ENCODE peak calls at places on chromosomes 3 and 15, in five cellular contexts. R, U, Q, D and Z are unnamed samples. For H3K27me3, the result is how much of the 10 kb centered on the place peaks cover.

GRCh38 chr15:70284438-70285214 is 186.9 kb upstream of the TLE3 start:
- DNase-seq in R (no peak), U (no peak), Q (peak), D (no peak), Z (no peak)

GRCh38 chr3:59535791-59536221 is 486.0 kb upstream of the CFAP20DC start:
- DNase-seq in R (no peak), U (no peak), Q (no peak), D (no peak), Z (no peak)

GRCh38 chr3:174440350-174440716 is 418.8 kb upstream of the NAALADL2 start:
- DNase-seq in R (no peak), U (peak), Q (no peak), D (peak), Z (no peak)

GRCh38 chr3:183291511-183292031 is 38.5 kb downstream of the B3GNT5 start:
- DNase-seq in R (no peak), U (no peak), Q (no peak), D (no peak), Z (no peak)

GRCh38 chr15:90286678-90287077 is 21.2 kb downstream of the NGRN start:
- DNase-seq in R (no peak), U (no peak), Q (no peak), D (peak), Z (no peak)

GRCh38 chr15:96296264-96296663 is 34.2 kb upstream of the NR2F2 start:
- DNase-seq in R (no peak), U (no peak), Q (no peak), D (no peak), Z (no peak)

GRCh38 chr3:65971281-65972252 is 67.2 kb downstream of the MAGI1 start:
- DNase-seq in R (no peak), U (no peak), Q (no peak), D (peak), Z (no peak)

GRCh38 chr15:73382131-73382530 is 13.4 kb upstream of the HCN4 start:
- DNase-seq in R (no peak), U (no peak), Q (no peak), D (no peak), Z (no peak)

GRCh38 chr3:129312671-129313414 is 34.2 kb downstream of the HMCES start:
- DNase-seq in R (no peak), U (no peak), Q (peak), D (no peak), Z (no peak)

GRCh38 chr15:99983894-99984293 is 250.7 kb upstream of the LYSMD4 start:
- DNase-seq in R (no peak), U (peak), Q (no peak), D (peak), Z (no peak)

GRCh38 chr15:31353931-31354330 is 27.3 kb downstream of the KLF13 start:
- DNase-seq in R (no peak), U (peak), Q (no peak), D (no peak), Z (peak)
- H3K4me3 ChIP-seq in R (no peak), U (no peak), Q (peak), D (no peak), Z (peak)

DNA sequence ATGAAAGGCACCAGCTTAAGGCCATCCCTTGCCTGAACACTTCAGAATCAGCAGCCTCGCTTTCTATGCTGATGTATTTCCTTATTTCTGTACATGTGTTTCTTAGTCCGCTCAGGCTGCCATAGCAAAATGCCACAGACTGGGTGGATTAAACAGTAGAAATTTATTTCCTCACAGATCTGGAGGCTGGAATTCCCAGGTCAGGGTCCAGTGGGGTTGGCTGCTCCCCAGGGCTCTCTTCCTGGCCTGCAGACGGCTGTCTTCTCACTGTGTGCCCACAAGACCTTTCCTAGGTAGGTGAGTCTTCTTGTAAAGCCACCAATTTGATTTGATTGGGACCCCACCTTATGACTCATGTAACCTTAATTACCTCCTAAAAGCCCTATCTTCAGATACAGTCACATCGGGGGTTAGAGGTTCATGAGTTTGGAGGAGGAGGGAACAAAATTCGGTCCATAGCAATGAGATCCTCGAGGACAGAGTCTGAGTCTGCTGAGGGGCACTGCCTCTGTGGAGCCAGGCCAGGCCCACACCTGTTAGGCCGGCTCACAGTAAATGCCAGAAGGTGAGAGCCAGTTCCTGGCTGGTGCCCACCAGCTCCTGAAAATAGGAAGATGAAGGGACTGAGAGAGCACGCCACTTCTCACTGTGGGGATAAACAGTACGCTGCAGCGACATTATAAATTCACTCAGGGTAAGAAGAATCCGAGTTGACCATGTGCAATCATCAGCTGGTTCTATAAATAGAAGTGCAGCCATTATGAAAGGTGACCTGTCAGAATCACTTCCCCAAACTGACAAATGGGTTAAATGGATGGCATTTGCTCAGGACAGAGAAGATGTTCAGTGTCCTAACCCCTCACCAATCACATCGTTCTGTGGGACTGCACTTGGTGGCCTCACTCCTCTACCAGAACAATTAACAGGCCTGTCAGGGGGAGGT is 41.1 kb downstream of the CTXND1 start:
- DNase-seq in R (no peak), U (no peak), Q (no peak), D (no peak), Z (no peak)
- H3K27me3 ChIP-seq in R (under half), U (under half), Q (under half), D (under half), Z (under half)

DNA sequence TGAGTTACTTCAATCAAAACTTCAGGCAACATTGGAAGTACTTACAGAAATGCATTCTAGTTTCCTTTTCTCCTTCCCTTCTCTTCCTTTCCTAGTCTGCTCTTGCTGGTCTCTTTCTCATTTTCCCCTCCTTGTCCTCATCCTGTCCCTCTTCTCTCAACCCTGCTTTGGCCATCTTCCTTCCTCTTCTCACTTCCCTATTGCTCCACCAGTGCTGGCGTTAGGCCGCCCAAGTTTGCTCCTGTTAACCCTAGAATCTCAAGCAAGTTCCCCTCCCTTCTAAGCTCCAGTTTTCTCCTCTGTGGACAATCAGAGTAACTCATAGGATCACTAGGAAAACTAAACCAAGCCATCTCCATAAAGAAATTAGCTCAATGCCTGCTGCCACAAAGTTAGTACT is 4.7 kb downstream of the ATP8B4 start:
- DNase-seq in R (no peak), U (no peak), Q (no peak), D (no peak), Z (no peak)
- H3K4me3 ChIP-seq in R (no peak), U (no peak), Q (no peak), D (no peak), Z (no peak)

DNA sequence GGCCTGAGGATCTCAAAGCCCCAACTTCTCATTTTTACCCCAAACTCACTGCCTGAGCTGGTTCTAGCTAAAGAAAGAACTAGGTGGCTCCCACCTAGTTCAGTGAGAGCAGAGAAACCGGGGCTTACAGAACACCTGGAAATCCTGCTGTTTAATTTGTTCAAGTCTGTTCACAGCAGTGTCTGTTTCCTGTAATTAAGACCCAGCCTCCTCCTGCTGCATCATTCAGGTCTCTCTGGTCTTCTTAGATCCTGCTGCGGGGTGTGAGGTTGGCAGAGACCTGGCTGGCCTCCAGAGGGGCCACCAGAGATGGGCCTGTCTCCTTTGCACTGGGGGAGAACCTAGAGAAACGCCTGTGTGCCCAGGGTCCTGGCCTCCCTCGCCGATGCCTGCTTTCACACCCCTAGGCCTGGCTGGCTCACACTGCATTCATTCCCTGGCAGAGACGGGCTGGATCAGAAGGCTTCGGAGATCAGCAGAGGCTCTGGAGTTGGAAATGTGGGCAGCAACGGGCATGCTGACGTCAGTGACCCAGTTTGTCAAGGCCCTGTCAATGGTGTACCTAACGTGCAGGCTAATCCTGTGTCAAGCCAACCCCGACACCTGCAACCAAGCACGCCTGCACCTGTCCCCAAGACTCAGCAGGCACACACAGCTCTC is 5.0 kb upstream of the CHRNA3 start:
- DNase-seq in R (no peak), U (no peak), Q (no peak), D (no peak), Z (no peak)
- H3K27me3 ChIP-seq in R (under half), U (under half), Q (under half), D (half or more), Z (under half)